ENCODE peak calls at places on chromosomes 6 and 20, in eight cellular contexts. I is tibial artery, F is ACHN, A is T-helper 9 cell, V is activated T-helper 1 cell treated with Interleukin-2 at 50 U/mL for 16 hours, U is GM23338, H is GM18507, Y is cardiac muscle cell. S is an unnamed sample.

GRCh38 chr20:50794181-50794845 is 548 bp upstream of the BCAS4 start:
- DNase-seq in Y (no peak), U (peak; percentile 79), F (no peak), I (no peak), V (no peak), A (no peak), H (no peak), S (no peak)

GRCh38 chr6:28378644-28379043 is 20.9 kb downstream of the ZSCAN12 start:
- DNase-seq in A (no peak), H (no peak), V (no peak), Y (no peak), F (no peak), I (no peak), U (no peak), S (no peak)

GRCh38 chr6:29679962-29680361 is 990 bp downstream of the ZFP57 start:
- DNase-seq in A (no peak), V (no peak), I (no peak), U (no peak), F (no peak), H (no peak), Y (no peak), S (no peak)

GRCh38 chr6:33621396-33622388 is 570 bp downstream of the ITPR3 start:
- DNase-seq in Y (no peak), F (peak; percentile 52), A (peak; percentile 26), V (peak; percentile 24), H (no peak), I (peak; percentile 67), U (peak; percentile 68), S (peak; percentile 31)

GRCh38 chr6:55568779-55569439 is 10.1 kb downstream of the HMGCLL1 start:
- DNase-seq in I (no peak), U (no peak), A (no peak), Y (no peak), V (no peak), H (no peak), F (no peak), S (no peak)

GRCh38 chr20:6209093-6209492 is 86.3 kb upstream of the FERMT1 start:
- DNase-seq in A (no peak), F (no peak), U (no peak), Y (no peak), H (no peak), V (no peak), I (no peak), S (no peak)

GRCh38 chr6:10230533-10230932 is 184.3 kb downstream of the TFAP2A start:
- DNase-seq in V (no peak), A (no peak), U (no peak), I (no peak), Y (no peak), F (no peak), H (no peak), S (no peak)

GRCh38 chr6:113829702-113830058 is 27.5 kb upstream of the MARCKS start:
- DNase-seq in U (peak; percentile 21), H (no peak), Y (peak; percentile 61), I (no peak), F (no peak), V (no peak), A (no peak), S (no peak)

GRCh38 chr6:5457983-5458683 is 196.8 kb downstream of the FARS2 start:
- DNase-seq in I (no peak), H (no peak), V (no peak), U (no peak), Y (no peak), A (no peak), F (peak; percentile 59), S (peak; percentile 75)

GRCh38 chr6:10720229-10720959 is 2.5 kb upstream of the TMEM14C start:
- DNase-seq in A (peak; percentile 46), U (no peak), H (no peak), I (peak; percentile 70), V (peak; percentile 51), Y (peak; percentile 35), F (peak; percentile 44), S (no peak)

GRCh38 chr20:54985100-54985499 is 509.7 kb downstream of the DOK5 start:
- DNase-seq in I (no peak), U (no peak), H (no peak), V (no peak), Y (no peak), F (no peak), A (no peak), S (no peak)

GRCh38 chr6:2970034-2970685 is 1.2 kb downstream of the SERPINB6 start:
- DNase-seq in Y (peak; percentile 19), I (no peak), V (no peak), U (no peak), F (no peak), A (no peak), H (no peak), S (no peak)

GRCh38 chr6:41698350-41698781 is 37.0 kb downstream of the TFEB start:
- DNase-seq in I (no peak), V (no peak), H (no peak), A (no peak), U (no peak), Y (peak; percentile 92), F (no peak), S (no peak)

GRCh38 chr20:57471496-57472210 is 53.3 kb downstream of the CTCFL start:
- DNase-seq in A (no peak), I (peak; percentile 49), Y (no peak), H (no peak), F (no peak), U (no peak), V (no peak), S (no peak)